ENCODE peak calls at places on chromosomes 12 and 14, in five cellular contexts. One of them, this sample, is unnamed.

GRCh38 chr12:49974677-49975369 is 2.1 kb downstream of the AQP6 start:
- DNase-seq in B cell: no peak
- DNase-seq in GM13976: peak
- DNase-seq in cardiac muscle cell: no peak
- DNase-seq in GM10248: no peak
- DNase-seq in this sample: no peak

GRCh38 chr12:12714276-12715001 is 2.7 kb upstream of the CDKN1B start:
- DNase-seq in B cell: peak
- DNase-seq in GM13976: no peak
- DNase-seq in cardiac muscle cell: no peak
- DNase-seq in GM10248: peak
- DNase-seq in this sample: peak

GRCh38 chr12:14435627-14436026 is 70.1 kb downstream of the ATF7IP start:
- DNase-seq in GM10248: no peak
- DNase-seq in B cell: no peak
- DNase-seq in GM13976: no peak
- DNase-seq in cardiac muscle cell: no peak
- DNase-seq in this sample: no peak

GRCh38 chr12:31204995-31205582 is 120.9 kb downstream of the SINHCAF start:
- DNase-seq in cardiac muscle cell: no peak
- DNase-seq in GM13976: peak
- DNase-seq in GM10248: peak
- DNase-seq in B cell: no peak
- DNase-seq in this sample: no peak

GRCh38 chr14:94135476-94135875 is 6.1 kb upstream of the IFI27L2 start:
- DNase-seq in GM13976: no peak
- DNase-seq in B cell: no peak
- DNase-seq in GM10248: no peak
- DNase-seq in cardiac muscle cell: no peak
- DNase-seq in this sample: no peak

GRCh38 chr14:24783791-24784190 is 149.8 kb upstream of the GZMB start:
- DNase-seq in GM13976: no peak
- DNase-seq in GM10248: no peak
- DNase-seq in B cell: no peak
- DNase-seq in cardiac muscle cell: no peak
- DNase-seq in this sample: no peak

GRCh38 chr12:115023898-115024297 is 339.9 kb upstream of the TBX3 start:
- DNase-seq in B cell: no peak
- DNase-seq in cardiac muscle cell: no peak
- DNase-seq in GM13976: no peak
- DNase-seq in GM10248: no peak
- DNase-seq in this sample: no peak

GRCh38 chr12:64890873-64891468 is 66.5 kb downstream of the TBC1D30 start:
- DNase-seq in GM13976: peak
- DNase-seq in cardiac muscle cell: peak
- DNase-seq in B cell: peak
- DNase-seq in GM10248: peak
- DNase-seq in this sample: no peak

GRCh38 chr14:50344116-50344775 is 32.1 kb downstream of the DMAC2L start:
- DNase-seq in cardiac muscle cell: no peak
- DNase-seq in B cell: no peak
- DNase-seq in GM13976: peak
- DNase-seq in GM10248: peak
- DNase-seq in this sample: no peak

GRCh38 chr12:76037130-76038105 is 5.8 kb upstream of the PHLDA1 start:
- DNase-seq in cardiac muscle cell: peak
- DNase-seq in B cell: peak
- DNase-seq in GM10248: peak
- DNase-seq in GM13976: peak
- DNase-seq in this sample: no peak

GRCh38 chr12:70719672-70720420 is 82.6 kb upstream of the PTPRB start:
- DNase-seq in GM13976: no peak
- DNase-seq in B cell: peak
- DNase-seq in cardiac muscle cell: peak
- DNase-seq in GM10248: peak
- DNase-seq in this sample: peak

GRCh38 chr12:24839268-24839791 is 109.6 kb downstream of the BCAT1 start:
- DNase-seq in GM13976: peak
- DNase-seq in GM10248: peak
- DNase-seq in B cell: no peak
- DNase-seq in cardiac muscle cell: no peak
- DNase-seq in this sample: no peak

GRCh38 chr14:57729208-57730187 is 136.4 kb downstream of the SLC35F4 start:
- DNase-seq in GM13976: no peak
- DNase-seq in B cell: no peak
- DNase-seq in cardiac muscle cell: no peak
- DNase-seq in GM10248: no peak
- DNase-seq in this sample: no peak

GRCh38 chr12:67578976-67579661 is 69.4 kb upstream of the DYRK2 start:
- DNase-seq in GM10248: no peak
- DNase-seq in cardiac muscle cell: no peak
- DNase-seq in B cell: no peak
- DNase-seq in GM13976: no peak
- DNase-seq in this sample: no peak

GRCh38 chr14:102500190-102500661 is 9.3 kb downstream of the ANKRD9 start:
- DNase-seq in GM10248: no peak
- DNase-seq in cardiac muscle cell: no peak
- DNase-seq in GM13976: no peak
- DNase-seq in B cell: no peak
- DNase-seq in this sample: peak

GRCh38 chr14:57382283-57382682 is 8.1 kb upstream of the NAA30 start:
- DNase-seq in GM10248: no peak
- DNase-seq in B cell: no peak
- DNase-seq in GM13976: no peak
- DNase-seq in cardiac muscle cell: no peak
- DNase-seq in this sample: no peak

GRCh38 chr12:75020068-75020557 is 189.5 kb downstream of the KCNC2 start:
- DNase-seq in GM10248: no peak
- DNase-seq in cardiac muscle cell: no peak
- DNase-seq in B cell: no peak
- DNase-seq in GM13976: no peak
- DNase-seq in this sample: no peak

GRCh38 chr12:106123551-106123991 is 15.2 kb downstream of the NUAK1 start:
- DNase-seq in B cell: no peak
- DNase-seq in GM10248: no peak
- DNase-seq in cardiac muscle cell: no peak
- DNase-seq in GM13976: no peak
- DNase-seq in this sample: no peak

GRCh38 chr12:46300906-46301305 is 32.1 kb upstream of the SLC38A1 start:
- DNase-seq in B cell: no peak
- DNase-seq in GM13976: no peak
- DNase-seq in cardiac muscle cell: no peak
- DNase-seq in GM10248: no peak
- DNase-seq in this sample: no peak

GRCh38 chr12:124352839-124353238 is 57.9 kb downstream of the RFLNA start:
- DNase-seq in cardiac muscle cell: peak
- DNase-seq in GM13976: no peak
- DNase-seq in GM10248: no peak
- DNase-seq in B cell: no peak
- DNase-seq in this sample: no peak

GRCh38 chr12:124351422-124351821 is 56.5 kb downstream of the RFLNA start:
- DNase-seq in GM13976: no peak
- DNase-seq in GM10248: no peak
- DNase-seq in B cell: no peak
- DNase-seq in cardiac muscle cell: no peak
- DNase-seq in this sample: no peak

GRCh38 chr12:124350491-124350890 is 55.6 kb downstream of the RFLNA start:
- DNase-seq in GM13976: no peak
- DNase-seq in cardiac muscle cell: no peak
- DNase-seq in B cell: no peak
- DNase-seq in GM10248: no peak
- DNase-seq in this sample: no peak

GRCh38 chr12:124354400-124354799 is 59.5 kb downstream of the RFLNA start:
- DNase-seq in B cell: no peak
- DNase-seq in GM10248: no peak
- DNase-seq in GM13976: no peak
- DNase-seq in cardiac muscle cell: no peak
- DNase-seq in this sample: no peak

GRCh38 chr12:124352257-124352656 is 57.4 kb downstream of the RFLNA start:
- DNase-seq in cardiac muscle cell: no peak
- DNase-seq in B cell: no peak
- DNase-seq in GM13976: no peak
- DNase-seq in GM10248: no peak
- DNase-seq in this sample: no peak
- TF ChIP-seq CTCF in cardiac muscle cell: no peak
- TF ChIP-seq CTCF in B cell: no peak
- TF ChIP-seq CTCF in GM13976: no peak
- TF ChIP-seq CTCF in GM10248: no peak
- TF ChIP-seq CTCF in this sample: no peak

DNA sequence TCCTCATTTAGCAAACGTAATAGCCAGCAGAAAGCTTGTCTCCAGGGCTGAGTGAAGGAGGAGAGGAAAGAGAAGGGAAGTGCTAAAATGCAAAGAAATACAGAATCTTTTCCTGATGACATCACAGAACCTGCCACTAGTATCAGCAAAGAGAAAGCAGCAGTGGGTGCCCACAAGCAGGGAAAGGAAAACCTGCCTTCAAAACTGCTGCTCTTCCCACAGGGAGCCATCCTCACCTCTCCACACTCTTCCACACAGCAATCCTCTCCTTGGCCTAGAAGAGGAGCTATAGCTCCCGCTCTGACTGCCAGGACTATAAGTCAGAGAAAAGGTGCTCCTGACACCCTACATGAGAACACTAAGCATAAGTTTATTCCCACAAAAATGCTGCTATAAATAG is 11.3 kb downstream of the MED13L start:
- DNase-seq in cardiac muscle cell: peak
- DNase-seq in GM10248: no peak
- DNase-seq in B cell: no peak
- DNase-seq in GM13976: no peak
- DNase-seq in this sample: no peak
- TF ChIP-seq CTCF in cardiac muscle cell: peak
- TF ChIP-seq CTCF in GM10248: no peak
- TF ChIP-seq CTCF in B cell: no peak
- TF ChIP-seq CTCF in GM13976: no peak
- TF ChIP-seq CTCF in this sample: no peak

GRCh38 chr14:41783403-41783802 is 176.7 kb downstream of the LRFN5 start:
- DNase-seq in GM10248: no peak
- DNase-seq in GM13976: no peak
- DNase-seq in B cell: no peak
- DNase-seq in cardiac muscle cell: no peak
- DNase-seq in this sample: no peak
- TF ChIP-seq CTCF in GM10248: no peak
- TF ChIP-seq CTCF in GM13976: no peak
- TF ChIP-seq CTCF in B cell: no peak
- TF ChIP-seq CTCF in cardiac muscle cell: no peak
- TF ChIP-seq CTCF in this sample: no peak

GRCh38 chr14:61472801-61473376 is 151.5 kb downstream of the PRKCH start:
- DNase-seq in GM13976: no peak
- DNase-seq in cardiac muscle cell: no peak
- DNase-seq in B cell: no peak
- DNase-seq in GM10248: no peak
- DNase-seq in this sample: no peak
- TF ChIP-seq CTCF in GM13976: no peak
- TF ChIP-seq CTCF in cardiac muscle cell: no peak
- TF ChIP-seq CTCF in B cell: no peak
- TF ChIP-seq CTCF in GM10248: no peak
- TF ChIP-seq CTCF in this sample: no peak

GRCh38 chr12:124201248-124201647 is 93.6 kb upstream of the RFLNA start:
- DNase-seq in cardiac muscle cell: no peak
- DNase-seq in GM13976: no peak
- DNase-seq in GM10248: no peak
- DNase-seq in B cell: no peak
- DNase-seq in this sample: no peak

GRCh38 chr12:124194521-124195225 is 100.2 kb upstream of the RFLNA start:
- DNase-seq in B cell: no peak
- DNase-seq in cardiac muscle cell: no peak
- DNase-seq in GM13976: no peak
- DNase-seq in GM10248: no peak
- DNase-seq in this sample: no peak

GRCh38 chr12:124195226-124195938 is 99.5 kb upstream of the RFLNA start:
- DNase-seq in GM10248: no peak
- DNase-seq in B cell: no peak
- DNase-seq in GM13976: no peak
- DNase-seq in cardiac muscle cell: no peak
- DNase-seq in this sample: no peak

GRCh38 chr12:124191024-124191359 is 103.9 kb upstream of the RFLNA start:
- DNase-seq in cardiac muscle cell: no peak
- DNase-seq in GM13976: no peak
- DNase-seq in B cell: no peak
- DNase-seq in GM10248: no peak
- DNase-seq in this sample: no peak

GRCh38 chr12:124196236-124196635 is 98.7 kb upstream of the RFLNA start:
- DNase-seq in cardiac muscle cell: no peak
- DNase-seq in GM10248: no peak
- DNase-seq in GM13976: no peak
- DNase-seq in B cell: no peak
- DNase-seq in this sample: no peak
- TF ChIP-seq CTCF in cardiac muscle cell: no peak
- TF ChIP-seq CTCF in GM10248: no peak
- TF ChIP-seq CTCF in GM13976: no peak
- TF ChIP-seq CTCF in B cell: no peak
- TF ChIP-seq CTCF in this sample: no peak

DNA sequence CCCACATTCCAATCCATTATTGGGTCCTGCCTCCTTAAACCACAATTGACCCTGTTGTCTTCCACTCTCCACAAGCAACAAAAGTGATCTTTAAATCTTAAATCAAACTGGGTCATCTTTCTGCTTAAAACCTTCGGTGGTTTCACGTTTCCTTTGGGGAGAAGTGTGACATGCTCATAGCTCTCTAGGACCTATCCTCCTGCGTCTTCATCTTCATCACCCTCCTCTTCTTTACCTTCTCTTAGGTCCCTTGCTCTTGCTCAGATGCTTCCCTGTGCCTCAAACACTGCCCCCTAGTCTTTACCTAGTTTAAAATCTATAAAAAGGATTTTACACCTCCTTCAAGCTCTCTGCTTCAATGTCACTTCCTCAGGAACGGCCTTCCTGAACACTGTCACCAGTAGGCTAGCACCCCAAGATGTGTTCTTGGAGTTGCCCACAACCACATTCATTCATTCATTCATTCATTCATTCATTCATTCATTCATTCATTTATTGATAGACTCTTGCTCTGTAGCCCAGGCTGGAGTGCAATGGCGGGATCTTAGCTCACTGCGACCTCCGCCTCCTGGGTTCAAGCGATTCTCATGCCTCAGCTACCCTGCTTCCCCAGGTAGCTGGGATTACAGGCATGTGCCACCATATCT is 46.8 kb downstream of the GALNT4 start:
- DNase-seq in GM10248: no peak
- DNase-seq in cardiac muscle cell: no peak
- DNase-seq in B cell: no peak
- DNase-seq in GM13976: no peak
- DNase-seq in this sample: no peak
- TF ChIP-seq CTCF in GM10248: no peak
- TF ChIP-seq CTCF in cardiac muscle cell: no peak
- TF ChIP-seq CTCF in B cell: no peak
- TF ChIP-seq CTCF in GM13976: no peak
- TF ChIP-seq CTCF in this sample: no peak

DNA sequence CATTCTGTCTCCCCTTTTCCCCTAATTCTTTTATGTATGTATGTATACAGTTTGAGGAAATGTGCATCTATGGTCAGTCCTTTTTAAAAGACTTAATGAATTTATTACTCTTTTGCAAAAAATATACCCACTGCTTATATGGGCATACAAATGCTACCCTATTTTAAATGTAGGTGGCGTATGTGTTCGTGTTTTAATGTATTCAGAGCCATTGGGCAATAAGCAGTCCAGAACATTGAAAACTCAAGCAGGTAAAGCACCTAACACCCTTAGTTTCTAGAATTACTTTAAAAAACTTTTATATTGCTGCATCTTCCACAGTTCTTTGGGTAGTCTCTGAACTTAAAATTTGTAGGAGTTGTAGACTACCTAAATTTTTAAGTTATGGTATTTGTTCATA is 42.6 kb upstream of the A2ML1 start:
- DNase-seq in cardiac muscle cell: no peak
- DNase-seq in B cell: no peak
- DNase-seq in GM13976: no peak
- DNase-seq in GM10248: no peak
- DNase-seq in this sample: no peak
- TF ChIP-seq CTCF in cardiac muscle cell: no peak
- TF ChIP-seq CTCF in B cell: no peak
- TF ChIP-seq CTCF in GM13976: no peak
- TF ChIP-seq CTCF in GM10248: no peak
- TF ChIP-seq CTCF in this sample: no peak

This sample was measured in natural killer cell.